ENCODE peak calls at places on chromosomes 3 and 15, in seven cellular contexts. B is mesendoderm, J is H9, U is trophoblast cell, Z is mesenchymal stem cell, F is H1, L is IMR-90. I is an unnamed sample.

GRCh38 chr3:100075163-100075562 is 39.1 kb downstream of the FILIP1L start:
- DNase-seq in J (no peak), F (no peak), U (no peak), L (no peak), B (no peak), Z (no peak), I (no peak)

GRCh38 chr3:194045289-194045688 is 90.7 kb upstream of the HES1 start:
- DNase-seq in B (no peak), L (no peak), F (no peak), J (no peak), Z (no peak), U (no peak), I (no peak)

GRCh38 chr3:27078246-27078913 is 290.8 kb downstream of the NEK10 start:
- DNase-seq in J (no peak), Z (no peak), F (no peak), L (no peak), U (no peak), B (no peak), I (no peak)

GRCh38 chr3:43268636-43269035 is 17.7 kb upstream of the SNRK start:
- DNase-seq in U (no peak), Z (no peak), B (no peak), J (no peak), L (no peak), F (no peak), I (no peak)

GRCh38 chr3:30324587-30324986 is 281.8 kb upstream of the TGFBR2 start:
- DNase-seq in U (no peak), L (no peak), Z (peak; percentile 22), B (no peak), J (no peak), F (no peak), I (no peak)

GRCh38 chr3:59575113-59576001 is 525.5 kb upstream of the CFAP20DC start:
- DNase-seq in F (peak; percentile 61), U (peak; percentile 71), L (peak; percentile 69), J (peak; percentile 83), Z (peak; percentile 68), B (peak; percentile 86), I (peak; percentile 84)

GRCh38 chr3:65033577-65033976 is 345.8 kb upstream of the ADAMTS9 start:
- DNase-seq in B (peak; percentile 32), J (no peak), U (no peak), F (no peak), Z (peak; percentile 22), L (no peak), I (no peak)

GRCh38 chr3:127628788-127629456 is at the start of gene PODXL2:
- DNase-seq in Z (peak; percentile 68), L (peak; percentile 52), U (peak; percentile 66), J (peak; percentile 59), B (peak; percentile 60), F (peak; percentile 13), I (peak; percentile 54)

GRCh38 chr3:119731545-119732343 is 28.9 kb downstream of the CFAP91 start:
- DNase-seq in B (no peak), U (no peak), Z (peak; percentile 24), F (no peak), L (peak; percentile 30), J (no peak), I (peak; percentile 9)

GRCh38 chr3:41033956-41034519 is 165.3 kb upstream of the CTNNB1 start:
- DNase-seq in U (no peak), Z (no peak), L (no peak), F (no peak), B (peak; percentile 65), J (peak; percentile 33), I (no peak)

GRCh38 chr3:41194701-41195100 is 4.6 kb upstream of the CTNNB1 start:
- DNase-seq in F (no peak), U (no peak), Z (no peak), L (no peak), J (no peak), B (no peak), I (no peak)

GRCh38 chr3:192514754-192515660 is 212.3 kb downstream of the FGF12 start:
- DNase-seq in J (peak; percentile 89), U (no peak), L (no peak), Z (no peak), B (peak; percentile 89), F (peak; percentile 46), I (peak; percentile 39)

GRCh38 chr3:128188958-128189357 is 35.7 kb downstream of the EEFSEC start:
- DNase-seq in U (no peak), F (no peak), L (peak; percentile 36), B (no peak), J (no peak), Z (no peak), I (no peak)

GRCh38 chr15:51229907-51230328 is 108.5 kb downstream of the CYP19A1 start:
- DNase-seq in J (no peak), B (peak; percentile 80), Z (peak; percentile 52), F (no peak), U (no peak), L (peak; percentile 27), I (peak; percentile 17)

GRCh38 chr3:144105542-144105941 is 133.9 kb downstream of the DIPK2A start:
- DNase-seq in Z (no peak), L (no peak), B (no peak), F (no peak), U (no peak), J (no peak), I (no peak)

DNA sequence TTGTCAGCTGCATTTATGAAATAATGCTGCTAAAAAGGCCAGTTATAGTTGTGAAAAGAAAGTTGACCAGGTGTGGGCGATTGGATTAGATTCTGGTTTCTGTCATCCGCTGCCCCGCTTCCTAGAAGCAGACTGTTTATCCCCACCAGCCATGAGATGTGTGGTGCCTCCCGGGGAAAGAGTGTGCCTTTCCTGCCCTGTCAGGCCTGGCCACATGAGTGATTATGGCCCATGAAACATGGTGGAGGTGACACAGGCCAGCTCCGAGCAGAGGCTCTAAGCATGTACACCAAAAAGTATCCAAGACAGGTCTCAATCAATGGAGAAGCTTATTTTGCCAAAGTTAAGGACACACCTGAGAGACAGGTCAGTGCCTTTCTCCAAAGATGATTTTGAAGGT is 85.4 kb upstream of the ABHD2 start:
- DNase-seq in B (no peak), U (no peak), J (no peak), L (no peak), F (no peak), Z (no peak), I (no peak)
- H4K8ac ChIP-seq in B (no peak overlapping the region), U (peak overlapping the region; percentile 79), J (no peak overlapping the region), L (peak overlapping the region; percentile 62), F (no peak overlapping the region), Z (no peak overlapping the region), I (no peak overlapping the region)

GRCh38 chr3:31462050-31462569 is 70.6 kb upstream of the STT3B start:
- DNase-seq in F (no peak), B (peak; percentile 38), J (no peak), Z (no peak), L (no peak), U (no peak), I (no peak)
- H4K8ac ChIP-seq in F (no peak overlapping the region), B (no peak overlapping the region), J (no peak overlapping the region), Z (no peak overlapping the region), L (no peak overlapping the region), U (no peak overlapping the region), I (no peak overlapping the region)

DNA sequence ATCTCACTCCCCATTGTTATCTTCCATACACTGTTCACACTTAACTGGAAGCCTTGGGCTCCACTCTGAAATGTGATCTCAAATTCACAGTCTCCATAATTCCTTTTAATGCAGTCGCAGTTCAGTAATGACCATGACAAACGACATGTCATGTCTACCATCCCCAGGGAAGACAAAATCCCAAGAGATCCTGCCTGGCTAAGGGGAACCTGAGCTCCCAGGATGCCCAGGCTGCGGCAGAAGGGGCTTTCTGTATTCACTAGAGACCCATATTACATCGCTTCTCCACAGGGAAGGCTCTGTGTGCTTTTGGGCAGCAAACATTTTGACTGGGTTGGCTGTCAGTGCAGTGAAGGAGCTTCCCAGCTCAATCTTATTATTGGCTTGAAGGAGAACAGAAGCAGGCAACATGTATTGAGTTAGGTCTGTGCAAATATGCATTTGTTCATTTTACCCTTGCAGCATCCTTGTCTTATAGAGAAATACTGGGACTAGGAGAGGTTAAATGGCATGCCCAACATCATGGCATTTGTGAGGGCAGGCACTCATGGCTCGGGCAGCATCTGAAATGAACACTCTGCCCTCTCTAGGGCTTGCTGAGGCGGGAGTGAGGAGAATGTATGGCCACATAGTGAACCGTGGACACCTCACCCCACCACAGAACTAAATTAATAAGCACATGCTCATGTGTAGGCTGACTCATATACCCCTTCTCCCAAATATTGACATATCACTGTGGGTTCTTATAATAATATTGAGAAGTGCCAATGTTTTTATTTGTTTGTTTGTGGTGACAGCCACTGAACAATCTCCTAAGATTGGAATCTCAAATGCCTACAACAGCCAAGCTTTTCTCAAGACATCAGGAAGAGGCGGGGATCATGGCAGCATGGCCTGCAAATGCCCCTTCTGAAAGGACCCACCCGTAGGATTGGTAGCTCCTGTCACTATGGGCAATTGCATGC is 141.6 kb upstream of the FOXB1 start:
- DNase-seq in L (no peak), J (no peak), U (no peak), F (no peak), B (no peak), Z (no peak), I (no peak)
- H4K8ac ChIP-seq in L (no peak overlapping the region), J (no peak overlapping the region), U (no peak overlapping the region), F (no peak overlapping the region), B (no peak overlapping the region), Z (no peak overlapping the region), I (no peak overlapping the region)

GRCh38 chr3:152202976-152203626 is 65.6 kb upstream of the MBNL1 start:
- DNase-seq in Z (no peak), F (no peak), U (no peak), L (no peak), B (no peak), J (no peak), I (no peak)

GRCh38 chr3:152198655-152199054 is 70.1 kb upstream of the MBNL1 start:
- DNase-seq in J (no peak), B (no peak), U (no peak), L (no peak), Z (no peak), F (no peak), I (no peak)

GRCh38 chr3:152199069-152199838 is 69.5 kb upstream of the MBNL1 start:
- DNase-seq in L (no peak), U (no peak), J (no peak), Z (no peak), F (no peak), B (no peak), I (no peak)

GRCh38 chr3:152197937-152198336 is 70.8 kb upstream of the MBNL1 start:
- DNase-seq in F (no peak), Z (no peak), U (no peak), J (no peak), B (peak; percentile 15), L (no peak), I (no peak)

DNA sequence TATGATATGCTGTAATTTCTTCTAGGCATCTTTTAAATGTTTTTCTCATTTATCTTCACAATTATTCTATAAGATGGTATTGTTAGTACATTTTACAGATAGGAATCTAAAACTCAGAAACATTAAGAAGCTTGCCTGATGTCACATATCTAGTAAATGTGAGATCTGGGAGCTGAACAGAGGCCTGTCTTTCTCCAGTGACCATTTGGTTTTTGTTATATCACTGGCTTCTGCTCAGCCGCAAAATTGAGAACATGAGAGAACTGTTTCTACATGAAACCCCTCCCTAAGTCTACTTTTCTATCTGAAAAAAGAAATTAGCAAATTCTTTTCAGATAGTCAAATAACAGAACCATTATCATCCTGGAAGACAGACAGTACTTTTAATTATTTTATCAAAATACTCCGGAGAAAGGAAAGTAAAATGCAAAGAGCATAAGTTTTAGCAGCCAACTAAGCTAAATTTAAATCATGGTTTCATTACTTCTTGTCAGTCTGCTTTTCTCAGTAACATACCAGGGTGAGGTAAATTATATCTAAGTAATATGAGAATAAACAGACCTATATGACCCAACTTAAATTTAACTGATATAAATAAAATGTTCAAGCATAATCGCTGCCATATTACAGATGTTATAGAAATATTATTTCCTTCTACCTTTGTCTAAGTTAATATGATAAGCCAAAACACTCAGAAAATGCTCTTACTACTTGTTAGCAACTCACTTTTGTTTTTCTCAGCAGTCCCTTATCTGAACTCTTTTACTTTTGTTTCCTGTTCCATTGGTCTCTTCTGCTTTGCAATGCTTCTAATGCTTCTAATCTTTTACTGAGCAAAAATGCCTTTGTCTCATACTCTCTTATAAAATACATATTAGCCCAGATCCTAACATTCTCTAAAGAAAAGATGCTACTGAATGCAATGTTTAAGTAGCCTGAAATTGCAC is 68.0 kb upstream of the MBNL1 start:
- DNase-seq in L (no peak), J (no peak), Z (no peak), U (no peak), B (peak; percentile 13), F (no peak), I (no peak)
- H4K8ac ChIP-seq in L (no peak overlapping the region), J (no peak overlapping the region), Z (no peak overlapping the region), U (no peak overlapping the region), B (no peak overlapping the region), F (no peak overlapping the region), I (no peak overlapping the region)